ENCODE peak calls at places on chromosome 21, in six cellular contexts. F is IMR-90, R is esophagus squamous epithelium, G is sigmoid colon, V is right lobe of liver, Y is body of pancreas. H is an unnamed sample.

GRCh38 chr21:46079357-46080170 is 18.3 kb upstream of the COL6A2 start:
- DNase-seq in Y (no peak), F (peak; percentile 96), G (peak; percentile 70), R (no peak), V (no peak), H (peak; percentile 56)

GRCh38 chr21:46428286-46428685 is 30.4 kb upstream of the DIP2A start:
- DNase-seq in R (no peak), Y (no peak), F (no peak), G (no peak), V (peak; percentile 53), H (no peak)

GRCh38 chr21:23963454-23963853 is 1643.8 kb downstream of the MRPL39 start:
- DNase-seq in R (no peak), V (no peak), F (peak; percentile 17), Y (no peak), G (no peak), H (no peak)

GRCh38 chr21:39620856-39621255 is 8.1 kb downstream of the B3GALT5 start:
- DNase-seq in V (no peak), R (no peak), F (no peak), Y (no peak), G (no peak), H (no peak)

GRCh38 chr21:27047331-27048314 is 80.7 kb upstream of the ADAMTS5 start:
- DNase-seq in Y (no peak), R (no peak), F (peak; percentile 79), V (no peak), G (no peak), H (no peak)

GRCh38 chr21:29105218-29105617 is 25.2 kb upstream of the MAP3K7CL start:
- DNase-seq in R (no peak), V (no peak), Y (no peak), F (peak; percentile 63), G (no peak), H (no peak)

GRCh38 chr21:29342394-29342957 is 43.8 kb downstream of the BACH1 start:
- DNase-seq in V (peak; percentile 60), F (peak; percentile 99), R (no peak), G (peak; percentile 82), Y (peak; percentile 57), H (no peak)

GRCh38 chr21:36716836-36717235 is 17.9 kb downstream of the SIM2 start:
- DNase-seq in Y (no peak), F (no peak), G (no peak), R (no peak), V (no peak), H (no peak)

GRCh38 chr21:28419110-28419509 is 573.6 kb downstream of the LTN1 start:
- DNase-seq in V (no peak), Y (no peak), R (no peak), F (peak; percentile 90), G (no peak), H (no peak)

GRCh38 chr21:33682992-33683627 is 40.8 kb downstream of the ITSN1 start:
- DNase-seq in V (no peak), R (no peak), F (peak; percentile 88), G (no peak), Y (no peak), H (no peak)

GRCh38 chr21:34129971-34130597 is 56.7 kb downstream of the MRPS6 start:
- DNase-seq in F (peak; percentile 48), R (no peak), G (no peak), V (no peak), Y (no peak), H (no peak)

GRCh38 chr21:34202553-34203332 is 129.4 kb downstream of the MRPS6 start:
- DNase-seq in F (no peak), R (no peak), Y (peak; percentile 28), G (peak; percentile 84), V (peak; percentile 73), H (peak; percentile 84)

GRCh38 chr21:33132054-33132453 is 62.1 kb downstream of the OLIG1 start:
- DNase-seq in V (no peak), R (no peak), Y (no peak), G (no peak), F (no peak), H (no peak)

GRCh38 chr21:29805110-29805509 is 134.7 kb downstream of the GRIK1 start:
- DNase-seq in R (no peak), V (no peak), Y (no peak), F (no peak), G (no peak), H (no peak)

GRCh38 chr21:26845750-26846035 is 484 bp upstream of the ADAMTS1 start:
- DNase-seq in F (no peak), V (no peak), G (no peak), Y (no peak), R (no peak), H (no peak)

GRCh38 chr21:32007461-32007860 is 134.6 kb downstream of the HUNK start:
- DNase-seq in F (peak; percentile 82), Y (no peak), V (no peak), R (no peak), G (no peak), H (no peak)

GRCh38 chr21:39612233-39613028 is at the start of gene B3GALT5:
- DNase-seq in G (no peak), F (no peak), R (no peak), V (no peak), Y (peak; percentile 55), H (no peak)

GRCh38 chr21:34630536-34631143 is 15.7 kb upstream of the RCAN1 start:
- DNase-seq in Y (peak; percentile 29), F (peak; percentile 60), V (no peak), R (no peak), G (no peak), H (no peak)

GRCh38 chr21:17196619-17197018 is 316.2 kb upstream of the CXADR start:
- DNase-seq in Y (no peak), F (no peak), G (no peak), V (no peak), R (no peak), H (no peak)

GRCh38 chr21:46664316-46664995 is 29.0 kb downstream of the PRMT2 start:
- DNase-seq in R (no peak), V (no peak), Y (no peak), F (no peak), G (no peak), H (no peak)

DNA sequence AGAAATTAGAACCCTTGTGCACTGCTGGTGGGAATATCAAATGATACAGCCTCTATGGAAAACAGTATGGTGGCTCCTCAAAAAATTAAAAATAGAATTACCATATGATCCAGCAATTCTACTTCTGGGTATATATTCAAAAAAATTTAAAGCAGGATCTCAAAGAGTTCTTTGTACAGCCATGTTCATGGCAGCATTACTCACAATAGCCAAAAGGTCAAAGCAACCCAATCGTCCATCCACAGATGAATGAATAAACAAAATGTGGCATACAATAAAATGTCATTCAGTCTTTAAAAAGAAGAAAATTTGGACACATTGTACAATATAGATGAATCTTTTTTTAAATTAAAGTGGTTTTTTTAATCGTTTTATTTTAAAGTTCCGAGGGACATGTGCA is 36.3 kb upstream of the ERG start:
- DNase-seq in V (no peak), Y (no peak), R (no peak), F (no peak), G (no peak), H (no peak)
- TF ChIP-seq POLR2A in V (no peak), Y (no peak), R (no peak), F (no peak), G (no peak), H (no peak)

DNA sequence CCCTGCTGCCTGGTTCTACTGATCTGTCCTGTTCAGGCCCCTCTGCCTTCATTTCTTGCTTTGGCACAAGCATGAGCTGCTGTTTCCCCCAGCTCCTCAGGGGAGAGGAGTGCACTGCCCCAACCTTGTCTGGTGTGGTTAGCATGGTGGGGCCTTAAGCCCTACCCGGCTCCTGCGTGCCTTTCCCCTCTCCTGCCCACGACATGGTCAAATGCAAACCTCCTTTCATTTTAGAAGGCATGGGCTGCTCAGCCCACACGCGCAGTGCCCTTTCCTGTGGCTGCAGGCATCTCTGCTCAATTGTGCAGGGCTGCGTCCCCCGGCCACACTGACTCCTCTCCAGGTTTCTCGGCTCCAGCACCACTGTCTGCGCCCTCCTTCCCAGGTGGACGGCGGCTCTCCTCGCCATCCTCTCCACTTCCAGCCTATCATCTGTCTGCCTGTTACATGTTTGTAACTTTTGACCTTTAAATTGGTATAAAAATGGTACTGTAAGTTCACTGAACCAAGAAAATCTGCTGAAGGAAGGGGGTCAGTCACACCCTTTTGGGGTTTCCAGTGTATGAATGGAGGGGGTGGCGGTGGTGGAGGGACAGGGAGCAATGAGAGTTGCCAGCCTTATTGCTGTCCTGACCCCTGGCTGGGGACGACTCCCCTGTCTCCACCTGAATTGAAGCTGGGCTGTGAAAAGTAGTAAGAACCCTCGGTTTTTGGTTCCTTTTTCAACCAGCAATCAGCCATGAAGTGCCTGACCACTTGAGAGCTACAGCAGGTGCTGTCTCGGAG is 5.1 kb downstream of the PDE9A start:
- DNase-seq in V (peak; percentile 40), R (no peak), G (no peak), F (no peak), Y (no peak), H (peak; percentile 64)
- H3K27me3 ChIP-seq in V (no peaks in the 10 kb centered on the region), R (peaks cover 2% of the 10 kb centered on the region), G (no peaks in the 10 kb centered on the region), F (peaks cover 23% of the 10 kb centered on the region), Y (no peaks in the 10 kb centered on the region), H (peaks cover 14% of the 10 kb centered on the region)

GRCh38 chr21:44326272-44326647 is 12.9 kb downstream of the CFAP410 start:
- DNase-seq in V (no peak), R (no peak), G (no peak), Y (no peak), F (no peak), H (no peak)

GRCh38 chr21:44328242-44328895 is 10.8 kb downstream of the CFAP410 start:
- DNase-seq in V (no peak), R (no peak), G (no peak), Y (no peak), F (no peak), H (no peak)

GRCh38 chr21:44325386-44326271 is 13.6 kb downstream of the CFAP410 start:
- DNase-seq in F (no peak), Y (no peak), G (no peak), V (no peak), R (no peak), H (no peak)

GRCh38 chr21:44327603-44327974 is 11.6 kb downstream of the CFAP410 start:
- DNase-seq in V (no peak), F (no peak), G (no peak), Y (no peak), R (no peak), H (no peak)

GRCh38 chr21:44326716-44327602 is 12.2 kb downstream of the CFAP410 start:
- DNase-seq in R (no peak), F (no peak), G (no peak), Y (no peak), V (no peak), H (no peak)
- TF ChIP-seq POLR2A in R (no peak), F (no peak), G (no peak), Y (no peak), V (no peak), H (no peak)

GRCh38 chr21:42300045-42300583 is 15.1 kb downstream of the TFF3 start:
- DNase-seq in R (no peak), V (peak; percentile 12), G (no peak), F (no peak), Y (no peak), H (no peak)
- H3K27me3 ChIP-seq in R (no peaks in the 10 kb centered on the region), V (no peaks in the 10 kb centered on the region), G (no peaks in the 10 kb centered on the region), F (peaks cover 17% of the 10 kb centered on the region), Y (no peaks in the 10 kb centered on the region), H (no peaks in the 10 kb centered on the region)

GRCh38 chr21:45050361-45050785 is 24.0 kb upstream of the ADARB1 start:
- DNase-seq in R (no peak), G (no peak), Y (no peak), V (no peak), F (no peak), H (no peak)
- TF ChIP-seq POLR2A in R (no peak), G (no peak), Y (no peak), V (no peak), F (peak; percentile 66), H (no peak)

H was measured in spleen.